ENCODE peak calls at places on chromosomes 2 and 18, in five cellular contexts. One of them, this sample, is unnamed.
A peak's percentile ranks its signal among the peaks of the same experiment; 100 is the strongest.

GRCh38 chr2:49948091-49948490 is 793.8 kb upstream of the FSHR start:
- DNase-seq in tibial nerve: no peak
- DNase-seq in esophagus squamous epithelium: no peak
- DNase-seq in AG10803: no peak
- DNase-seq in uterus: no peak
- DNase-seq in this sample: no peak

GRCh38 chr18:48825101-48825745 is 125.5 kb downstream of the SMAD7 start:
- DNase-seq in tibial nerve: no peak
- DNase-seq in esophagus squamous epithelium: no peak
- DNase-seq in AG10803: no peak
- DNase-seq in uterus: peak; percentile 9
- DNase-seq in this sample: peak; percentile 57

GRCh38 chr2:120419073-120419472 is 73.1 kb downstream of the INHBB start:
- DNase-seq in uterus: peak; percentile 9
- DNase-seq in esophagus squamous epithelium: no peak
- DNase-seq in AG10803: no peak
- DNase-seq in tibial nerve: no peak
- DNase-seq in this sample: no peak

GRCh38 chr2:105795575-105795934 is 50.8 kb downstream of the NCK2 start:
- DNase-seq in AG10803: no peak
- DNase-seq in uterus: no peak
- DNase-seq in tibial nerve: no peak
- DNase-seq in esophagus squamous epithelium: no peak
- DNase-seq in this sample: no peak

GRCh38 chr2:164757934-164758695 is 83.5 kb downstream of the COBLL1 start:
- DNase-seq in uterus: no peak
- DNase-seq in AG10803: peak; percentile 82
- DNase-seq in esophagus squamous epithelium: no peak
- DNase-seq in tibial nerve: no peak
- DNase-seq in this sample: no peak

GRCh38 chr2:241728627-241729026 is 5.8 kb upstream of the D2HGDH start:
- DNase-seq in AG10803: no peak
- DNase-seq in esophagus squamous epithelium: no peak
- DNase-seq in tibial nerve: no peak
- DNase-seq in uterus: no peak
- DNase-seq in this sample: no peak

GRCh38 chr2:216918088-216918680 is 58.3 kb upstream of the TNP1 start:
- DNase-seq in tibial nerve: peak; percentile 27
- DNase-seq in uterus: peak; percentile 35
- DNase-seq in AG10803: peak; percentile 75
- DNase-seq in esophagus squamous epithelium: no peak
- DNase-seq in this sample: no peak

GRCh38 chr18:15005313-15006130 is 257.6 kb downstream of the ANKRD30B start:
- DNase-seq in tibial nerve: no peak
- DNase-seq in uterus: no peak
- DNase-seq in esophagus squamous epithelium: no peak
- DNase-seq in AG10803: no peak
- DNase-seq in this sample: no peak

GRCh38 chr2:103788346-103788745 is 1026.5 kb downstream of the TMEM182 start:
- DNase-seq in tibial nerve: no peak
- DNase-seq in esophagus squamous epithelium: no peak
- DNase-seq in uterus: no peak
- DNase-seq in AG10803: no peak
- DNase-seq in this sample: no peak

GRCh38 chr2:157459486-157459885 is 15.6 kb upstream of the CYTIP start:
- DNase-seq in uterus: no peak
- DNase-seq in esophagus squamous epithelium: no peak
- DNase-seq in AG10803: no peak
- DNase-seq in tibial nerve: no peak
- DNase-seq in this sample: no peak

GRCh38 chr2:45700407-45701013 is 49.0 kb downstream of the PRKCE start:
- DNase-seq in esophagus squamous epithelium: no peak
- DNase-seq in uterus: no peak
- DNase-seq in AG10803: no peak
- DNase-seq in tibial nerve: no peak
- DNase-seq in this sample: no peak

GRCh38 chr2:240362216-240362755 is 73.2 kb upstream of the GPC1 start:
- DNase-seq in uterus: no peak
- DNase-seq in AG10803: no peak
- DNase-seq in tibial nerve: no peak
- DNase-seq in esophagus squamous epithelium: no peak
- DNase-seq in this sample: no peak

GRCh38 chr2:55138546-55139288 is 88.5 kb upstream of the RTN4 start:
- DNase-seq in tibial nerve: no peak
- DNase-seq in AG10803: no peak
- DNase-seq in uterus: no peak
- DNase-seq in esophagus squamous epithelium: no peak
- DNase-seq in this sample: no peak

GRCh38 chr2:235087812-235088607 is 136.2 kb downstream of the SH3BP4 start:
- DNase-seq in uterus: peak; percentile 40
- DNase-seq in AG10803: no peak
- DNase-seq in tibial nerve: peak; percentile 38
- DNase-seq in esophagus squamous epithelium: no peak
- DNase-seq in this sample: no peak

GRCh38 chr2:134410831-134411231 is 157.0 kb downstream of the MGAT5 start:
- DNase-seq in esophagus squamous epithelium: no peak
- DNase-seq in AG10803: peak; percentile 39
- DNase-seq in uterus: no peak
- DNase-seq in tibial nerve: no peak
- DNase-seq in this sample: no peak

GRCh38 chr2:9975328-9975727 is 23.8 kb downstream of the GRHL1 start:
- DNase-seq in uterus: no peak
- DNase-seq in esophagus squamous epithelium: no peak
- DNase-seq in tibial nerve: no peak
- DNase-seq in AG10803: no peak
- DNase-seq in this sample: no peak

GRCh38 chr2:170224692-170225091 is 46.7 kb downstream of the MYO3B start:
- DNase-seq in uterus: no peak
- DNase-seq in tibial nerve: no peak
- DNase-seq in AG10803: peak; percentile 23
- DNase-seq in esophagus squamous epithelium: no peak
- DNase-seq in this sample: no peak

GRCh38 chr2:177326005-177326404 is 61.5 kb upstream of the NFE2L2 start:
- DNase-seq in AG10803: no peak
- DNase-seq in uterus: no peak
- DNase-seq in tibial nerve: no peak
- DNase-seq in esophagus squamous epithelium: no peak
- DNase-seq in this sample: no peak

GRCh38 chr2:120656273-120656960 is 79.3 kb upstream of the GLI2 start:
- DNase-seq in tibial nerve: no peak
- DNase-seq in AG10803: peak; percentile 40
- DNase-seq in esophagus squamous epithelium: no peak
- DNase-seq in uterus: no peak
- DNase-seq in this sample: no peak

GRCh38 chr2:241112592-241112991 is 10.5 kb upstream of the MTERF4 start:
- DNase-seq in esophagus squamous epithelium: no peak
- DNase-seq in uterus: no peak
- DNase-seq in AG10803: no peak
- DNase-seq in tibial nerve: no peak
- DNase-seq in this sample: peak; percentile 38

GRCh38 chr2:234290671-234291070 is 206.2 kb downstream of the ARL4C start:
- DNase-seq in tibial nerve: no peak
- DNase-seq in uterus: no peak
- DNase-seq in esophagus squamous epithelium: no peak
- DNase-seq in AG10803: no peak
- DNase-seq in this sample: no peak

GRCh38 chr2:28684142-28684858 is 67.3 kb upstream of the PPP1CB start:
- DNase-seq in tibial nerve: no peak
- DNase-seq in AG10803: no peak
- DNase-seq in uterus: no peak
- DNase-seq in esophagus squamous epithelium: no peak
- DNase-seq in this sample: no peak

GRCh38 chr2:201403904-201404303 is 46.8 kb upstream of the FLACC1 start:
- DNase-seq in AG10803: peak; percentile 49
- DNase-seq in tibial nerve: no peak
- DNase-seq in uterus: no peak
- DNase-seq in esophagus squamous epithelium: no peak
- DNase-seq in this sample: no peak

GRCh38 chr2:161631855-161632391 is 7.7 kb downstream of the SLC4A10 start:
- DNase-seq in esophagus squamous epithelium: no peak
- DNase-seq in uterus: no peak
- DNase-seq in AG10803: no peak
- DNase-seq in tibial nerve: no peak
- DNase-seq in this sample: no peak

GRCh38 chr2:121063471-121063870 is 221.5 kb downstream of the TFCP2L1 start:
- DNase-seq in AG10803: peak; percentile 15
- DNase-seq in uterus: no peak
- DNase-seq in esophagus squamous epithelium: no peak
- DNase-seq in tibial nerve: no peak
- DNase-seq in this sample: no peak

GRCh38 chr2:86280191-86280667 is 57.2 kb downstream of the REEP1 start:
- DNase-seq in esophagus squamous epithelium: no peak
- DNase-seq in AG10803: peak; percentile 13
- DNase-seq in uterus: no peak
- DNase-seq in tibial nerve: no peak
- DNase-seq in this sample: no peak

GRCh38 chr2:189285962-189286648 is 106.5 kb upstream of the COL5A2 start:
- DNase-seq in tibial nerve: no peak
- DNase-seq in esophagus squamous epithelium: no peak
- DNase-seq in AG10803: peak; percentile 94
- DNase-seq in uterus: peak; percentile 20
- DNase-seq in this sample: no peak

GRCh38 chr2:191917967-191918651 is 71.2 kb upstream of the CAVIN2 start:
- DNase-seq in tibial nerve: no peak
- DNase-seq in uterus: no peak
- DNase-seq in esophagus squamous epithelium: no peak
- DNase-seq in AG10803: peak; percentile 16
- DNase-seq in this sample: no peak

GRCh38 chr18:57901819-57902600 is 98.9 kb upstream of the ATP8B1 start:
- DNase-seq in uterus: no peak
- DNase-seq in AG10803: no peak
- DNase-seq in esophagus squamous epithelium: no peak
- DNase-seq in tibial nerve: no peak
- DNase-seq in this sample: no peak

GRCh38 chr2:187299122-187299906 is 148.7 kb downstream of the CALCRL start:
- DNase-seq in AG10803: peak; percentile 33
- DNase-seq in tibial nerve: no peak
- DNase-seq in esophagus squamous epithelium: no peak
- DNase-seq in uterus: no peak
- DNase-seq in this sample: no peak

GRCh38 chr2:85769236-85769986 is 15.6 kb downstream of the ATOH8 start:
- DNase-seq in AG10803: no peak
- DNase-seq in esophagus squamous epithelium: no peak
- DNase-seq in tibial nerve: no peak
- DNase-seq in uterus: no peak
- DNase-seq in this sample: no peak

GRCh38 chr2:70580352-70580751 is 26.7 kb upstream of the TGFA start:
- DNase-seq in esophagus squamous epithelium: no peak
- DNase-seq in uterus: no peak
- DNase-seq in AG10803: no peak
- DNase-seq in tibial nerve: no peak
- DNase-seq in this sample: no peak
- H3K4me3 ChIP-seq in esophagus squamous epithelium: no peak overlapping the region
- H3K4me3 ChIP-seq in uterus: no peak overlapping the region
- H3K4me3 ChIP-seq in AG10803: no peak overlapping the region
- H3K4me3 ChIP-seq in tibial nerve: no peak overlapping the region
- H3K4me3 ChIP-seq in this sample: no peak overlapping the region

GRCh38 chr2:37667704-37668103 is 3.7 kb downstream of the CDC42EP3 start:
- DNase-seq in AG10803: no peak
- DNase-seq in uterus: no peak
- DNase-seq in tibial nerve: no peak
- DNase-seq in esophagus squamous epithelium: no peak
- DNase-seq in this sample: no peak

GRCh38 chr2:37670378-37671012 is 947 bp downstream of the CDC42EP3 start:
- DNase-seq in esophagus squamous epithelium: no peak
- DNase-seq in uterus: no peak
- DNase-seq in tibial nerve: no peak
- DNase-seq in AG10803: no peak
- DNase-seq in this sample: no peak

GRCh38 chr2:37671013-37671815 is at the start of gene CDC42EP3:
- DNase-seq in esophagus squamous epithelium: no peak
- DNase-seq in uterus: peak; percentile 69
- DNase-seq in AG10803: no peak
- DNase-seq in tibial nerve: peak; percentile 30
- DNase-seq in this sample: no peak

GRCh38 chr2:37671816-37672103 is 318 bp upstream of the CDC42EP3 start:
- DNase-seq in AG10803: no peak
- DNase-seq in uterus: no peak
- DNase-seq in esophagus squamous epithelium: no peak
- DNase-seq in tibial nerve: no peak
- DNase-seq in this sample: peak; percentile 80

DNA sequence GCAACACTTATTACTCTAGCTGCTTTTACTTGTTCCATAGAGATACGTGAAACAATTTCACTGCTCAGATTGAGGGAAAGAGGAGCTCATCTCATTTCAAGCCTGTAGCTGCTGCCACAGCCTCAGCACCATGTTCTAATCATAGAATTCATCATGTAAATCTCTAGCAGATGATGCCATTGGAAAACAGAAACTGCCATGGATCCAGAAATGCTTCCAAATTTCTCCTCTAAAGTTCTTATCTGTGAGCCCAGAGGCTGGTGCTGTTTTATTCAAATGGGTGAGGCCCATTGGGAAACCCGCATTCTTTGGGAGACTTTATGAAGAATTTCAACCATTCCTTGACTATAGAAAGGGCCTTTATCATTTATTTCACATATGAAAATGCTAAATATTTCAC is 1.9 kb downstream of the CDC42EP3 start:
- DNase-seq in tibial nerve: no peak
- DNase-seq in AG10803: peak; percentile 52
- DNase-seq in esophagus squamous epithelium: no peak
- DNase-seq in uterus: no peak
- DNase-seq in this sample: no peak
- H3K4me3 ChIP-seq in tibial nerve: peak overlapping the region; percentile 51
- H3K4me3 ChIP-seq in AG10803: peak overlapping the region; percentile 69
- H3K4me3 ChIP-seq in esophagus squamous epithelium: peak overlapping the region; percentile 81
- H3K4me3 ChIP-seq in uterus: peak overlapping the region; percentile 97
- H3K4me3 ChIP-seq in this sample: peak overlapping the region; percentile 68

GRCh38 chr2:232926448-232927040 is 56.5 kb downstream of the SNORC start:
- DNase-seq in tibial nerve: no peak
- DNase-seq in uterus: no peak
- DNase-seq in esophagus squamous epithelium: no peak
- DNase-seq in AG10803: no peak
- DNase-seq in this sample: no peak

GRCh38 chr2:232927041-232927792 is 57.2 kb downstream of the SNORC start:
- DNase-seq in tibial nerve: no peak
- DNase-seq in esophagus squamous epithelium: no peak
- DNase-seq in uterus: no peak
- DNase-seq in AG10803: no peak
- DNase-seq in this sample: no peak

GRCh38 chr2:232929303-232930123 is 59.4 kb downstream of the SNORC start:
- DNase-seq in AG10803: no peak
- DNase-seq in esophagus squamous epithelium: no peak
- DNase-seq in tibial nerve: no peak
- DNase-seq in uterus: no peak
- DNase-seq in this sample: no peak

GRCh38 chr2:232928564-232929302 is 58.7 kb downstream of the SNORC start:
- DNase-seq in uterus: no peak
- DNase-seq in esophagus squamous epithelium: no peak
- DNase-seq in tibial nerve: no peak
- DNase-seq in AG10803: no peak
- DNase-seq in this sample: no peak

GRCh38 chr2:232927793-232928563 is 57.9 kb downstream of the SNORC start:
- DNase-seq in esophagus squamous epithelium: no peak
- DNase-seq in uterus: no peak
- DNase-seq in AG10803: no peak
- DNase-seq in tibial nerve: no peak
- DNase-seq in this sample: no peak
- H3K4me3 ChIP-seq in esophagus squamous epithelium: peak overlapping the region; percentile 65
- H3K4me3 ChIP-seq in uterus: peak overlapping the region; percentile 41
- H3K4me3 ChIP-seq in AG10803: no peak overlapping the region
- H3K4me3 ChIP-seq in tibial nerve: peak overlapping the region; percentile 31
- H3K4me3 ChIP-seq in this sample: peak overlapping the region; percentile 68

GRCh38 chr2:180001726-180002125 is 5.4 kb downstream of the CWC22 start:
- DNase-seq in tibial nerve: no peak
- DNase-seq in esophagus squamous epithelium: no peak
- DNase-seq in AG10803: no peak
- DNase-seq in uterus: no peak
- DNase-seq in this sample: no peak
- H3K4me3 ChIP-seq in tibial nerve: no peak overlapping the region
- H3K4me3 ChIP-seq in esophagus squamous epithelium: no peak overlapping the region
- H3K4me3 ChIP-seq in AG10803: no peak overlapping the region
- H3K4me3 ChIP-seq in uterus: no peak overlapping the region
- H3K4me3 ChIP-seq in this sample: no peak overlapping the region